ENCODE peak calls at places on chromosome 1, in nine cellular contexts. O is colonic mucosa, W is transverse colon, Y is IMR-90, R is endothelial cell of umbilical vein, K is prostate gland, S is right lobe of liver, F is lower lobe of right lung, J is upper lobe of right lung. M is an unnamed sample. For H3K4me1, the result is how much of the 10 kb centered on the place peaks cover.

GRCh38 chr1:112465122-112465521 is 43.6 kb upstream of the WNT2B start:
- DNase-seq in W (no peak), S (no peak), F (no peak), Y (peak), O (no peak), R (peak), J (no peak), K (no peak), M (no peak)

GRCh38 chr1:46747683-46748288 is 28.9 kb upstream of the EFCAB14 start:
- DNase-seq in Y (peak), K (peak), W (peak), J (no peak), O (peak), S (no peak), R (peak), F (no peak), M (no peak)

GRCh38 chr1:10727703-10728348 is 68.6 kb downstream of the CASZ1 start:
- DNase-seq in J (no peak), R (no peak), K (no peak), F (no peak), S (peak), Y (no peak), O (no peak), W (no peak), M (peak)

GRCh38 chr1:68293122-68293521 is 60.8 kb upstream of the WLS start:
- DNase-seq in S (no peak), R (peak), F (no peak), J (no peak), W (no peak), Y (no peak), K (no peak), O (no peak), M (no peak)

GRCh38 chr1:234980657-234981396 is 147.8 kb downstream of the TOMM20 start:
- DNase-seq in O (peak), J (peak), S (peak), Y (peak), K (no peak), W (peak), F (peak), R (peak), M (peak)

GRCh38 chr1:204868340-204868700 is 2.3 kb upstream of the NFASC start:
- DNase-seq in O (no peak), F (no peak), S (no peak), J (no peak), W (no peak), R (no peak), Y (no peak), K (no peak), M (peak)

GRCh38 chr1:6580588-6581270 is 935 bp downstream of the ZBTB48 start:
- DNase-seq in J (peak), K (no peak), R (peak), W (no peak), S (peak), O (peak), Y (no peak), F (peak), M (no peak)

GRCh38 chr1:198102454-198102791 is 54.4 kb upstream of the NEK7 start:
- DNase-seq in J (no peak), K (no peak), R (no peak), W (no peak), S (no peak), F (no peak), O (no peak), Y (peak), M (no peak)

GRCh38 chr1:153392822-153393221 is 1.9 kb upstream of the S100A8 start:
- DNase-seq in O (peak), W (no peak), R (no peak), K (no peak), Y (no peak), J (no peak), S (no peak), F (no peak), M (no peak)

GRCh38 chr1:153394391-153394790 is 3.5 kb upstream of the S100A8 start:
- DNase-seq in K (no peak), J (no peak), W (no peak), O (peak), Y (no peak), S (no peak), F (no peak), R (no peak), M (no peak)

GRCh38 chr1:153395136-153395685 is 4.3 kb upstream of the S100A8 start:
- DNase-seq in K (no peak), J (no peak), S (no peak), W (no peak), R (no peak), O (peak), F (no peak), Y (no peak), M (peak)

GRCh38 chr1:153395776-153396175 is 4.9 kb upstream of the S100A8 start:
- DNase-seq in Y (no peak), F (no peak), J (no peak), K (no peak), W (no peak), R (no peak), O (peak), S (no peak), M (no peak)

GRCh38 chr1:153393926-153394325 is 3.1 kb upstream of the S100A8 start:
- DNase-seq in K (no peak), F (peak), S (no peak), W (no peak), Y (no peak), O (peak), J (no peak), R (no peak), M (no peak)
- TF ChIP-seq CTCF in K (no peak), F (no peak), S (no peak), W (no peak), Y (no peak), O (no peak), J (no peak), R (no peak), M (no peak)

GRCh38 chr1:161177936-161178244 is 583 bp upstream of the B4GALT3 start:
- DNase-seq in O (no peak), J (no peak), Y (no peak), K (no peak), F (no peak), R (no peak), W (no peak), S (no peak), M (no peak)
- H3K4me3 ChIP-seq in O (peak), J (peak), Y (peak), K (peak), F (peak), R (no peak), W (no peak), S (peak), M (peak)

GRCh38 chr1:32350785-32351076 is 11.6 kb downstream of the FAM229A start:
- DNase-seq in K (no peak), W (no peak), O (no peak), S (no peak), J (no peak), R (no peak), F (no peak), Y (no peak), M (no peak)
- H3K4me1 ChIP-seq in K (under half), W (under half), O (under half), S (under half), J (half or more), R (under half), F (under half), Y (under half), M (half or more)

GRCh38 chr1:117093870-117094621 is 27.5 kb downstream of the TRIM45 start:
- DNase-seq in J (no peak), O (no peak), W (no peak), S (no peak), R (peak), Y (peak), K (no peak), F (no peak), M (no peak)
- TF ChIP-seq CTCF in J (peak), O (no peak), W (peak), S (no peak), R (peak), Y (peak), K (no peak), F (no peak), M (no peak)

GRCh38 chr1:43366179-43366578 is 1.6 kb downstream of the ELOVL1 start:
- DNase-seq in S (no peak), F (peak), R (no peak), W (peak), O (peak), Y (no peak), K (peak), J (peak), M (peak)
- H3K4me3 ChIP-seq in S (no peak), F (peak), R (no peak), W (no peak), O (peak), Y (no peak), K (no peak), J (peak), M (peak)

M was measured in left ventricle myocardium inferior.